ENCODE peak calls at places on chromosomes 16 and 17, in ten cellular contexts. Y is HFFc6, A is colonic mucosa, C is glutamatergic neuron, V is neural crest cell, U is ascending aorta, N is nephron progenitor cell, R is astrocyte of the spinal cord, I is B cell, S is A549. H is an unnamed sample.

GRCh38 chr16:1764971-1765370 is 6.4 kb downstream of the NME3 start:
- DNase-seq in Y (no peak), A (no peak), C (no peak), V (no peak), U (no peak), N (no peak), R (no peak), I (no peak), S (no peak), H (no peak)

GRCh38 chr16:81838794-81839193 is 59.7 kb downstream of the PLCG2 start:
- DNase-seq in Y (peak; percentile 11), A (no peak), C (no peak), V (no peak), U (no peak), N (no peak), R (peak; percentile 9), I (no peak), S (no peak), H (no peak)

GRCh38 chr16:84115919-84116719 is 623 bp downstream of the MBTPS1 start:
- DNase-seq in Y (peak; percentile 3), A (peak; percentile 67), C (no peak), V (no peak), U (no peak), N (no peak), R (peak; percentile 40), I (no peak), S (peak; percentile 19), H (no peak)

GRCh38 chr17:55413825-55414489 is 7.7 kb downstream of the MMD start:
- DNase-seq in Y (no peak), A (no peak), C (no peak), V (no peak), U (no peak), N (no peak), R (no peak), I (no peak), S (no peak), H (no peak)

GRCh38 chr17:859461-860195 is 77.5 kb downstream of the MRM3 start:
- DNase-seq in Y (peak; percentile 32), A (no peak), C (no peak), V (no peak), U (no peak), N (no peak), R (peak; percentile 48), I (no peak), S (no peak), H (no peak)

GRCh38 chr17:76088041-76088867 is 9.3 kb downstream of the ZACN start:
- DNase-seq in Y (no peak), A (no peak), C (no peak), V (no peak), U (no peak), N (peak; percentile 32), R (no peak), I (no peak), S (no peak), H (no peak)

GRCh38 chr16:72013888-72014538 is 5.5 kb downstream of the DHODH start:
- DNase-seq in Y (no peak), A (no peak), C (no peak), V (no peak), U (no peak), N (peak; percentile 16), R (no peak), I (no peak), S (no peak), H (no peak)

GRCh38 chr16:81500833-81501521 is 56.4 kb downstream of the CMIP start:
- DNase-seq in Y (peak; percentile 32), A (no peak), C (no peak), V (no peak), U (peak; percentile 75), N (no peak), R (peak; percentile 87), I (peak; percentile 89), S (no peak), H (no peak)

GRCh38 chr17:8572767-8573166 is 57.8 kb downstream of the MYH10 start:
- DNase-seq in Y (no peak), A (no peak), C (no peak), V (no peak), U (no peak), N (no peak), R (no peak), I (no peak), S (no peak), H (no peak)
- TF ChIP-seq CTCF in Y (peak; percentile 66), A (no peak), C (no peak), V (peak; percentile 44), U (no peak), N (no peak), R (peak; percentile 7), I (no peak), S (peak; percentile 22), H (no peak)

DNA sequence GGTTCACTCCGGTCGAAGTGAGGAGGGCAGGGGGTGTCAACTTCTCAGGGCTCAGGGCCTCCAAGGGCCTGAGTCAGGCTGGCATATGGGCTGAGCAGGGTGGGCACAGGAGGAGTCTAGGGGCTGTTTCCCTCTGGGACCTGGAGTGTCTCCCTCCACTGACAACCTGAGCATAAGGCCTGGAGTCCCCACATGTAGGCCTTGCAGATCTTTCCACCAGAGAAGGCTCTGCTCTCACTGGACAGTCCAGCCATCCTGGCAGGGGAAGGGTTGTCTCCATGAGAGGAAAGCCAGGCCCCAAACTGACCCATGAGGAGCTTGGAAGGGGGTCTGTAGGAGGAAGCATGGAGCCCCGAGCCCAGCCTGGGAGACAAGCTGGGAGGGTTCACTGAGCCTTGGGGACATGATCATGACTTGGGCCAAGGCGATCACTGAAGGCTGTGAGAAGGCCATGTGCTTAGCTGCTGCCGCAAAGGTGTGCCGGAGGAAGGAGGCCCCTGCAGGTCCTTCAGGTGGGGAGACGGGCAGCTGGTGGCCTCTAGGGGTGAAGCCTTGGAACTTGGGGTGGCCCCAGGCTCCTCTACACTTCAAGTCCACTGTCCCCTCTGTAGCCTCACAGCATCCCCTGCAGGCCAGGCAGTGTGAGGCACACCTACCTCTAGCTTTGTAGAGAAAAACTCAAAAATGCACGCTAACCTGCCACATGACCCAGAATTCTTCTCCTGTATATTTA is 9.9 kb downstream of the CMTM2 start:
- DNase-seq in Y (peak; percentile 38), A (peak; percentile 42), C (no peak), V (no peak), U (no peak), N (no peak), R (no peak), I (peak; percentile 72), S (peak; percentile 42), H (no peak)
- TF ChIP-seq CTCF in Y (peak; percentile 80), A (no peak), C (no peak), V (peak; percentile 44), U (peak; percentile 54), N (peak; percentile 21), R (peak; percentile 74), I (peak; percentile 83), S (peak; percentile 49), H (no peak)

GRCh38 chr17:82331345-82331939 is 2.1 kb downstream of the SECTM1 start:
- DNase-seq in Y (no peak), A (no peak), C (no peak), V (no peak), U (no peak), N (no peak), R (no peak), I (no peak), S (no peak), H (no peak)

GRCh38 chr17:82328994-82329507 is 4.5 kb downstream of the SECTM1 start:
- DNase-seq in Y (no peak), A (no peak), C (peak; percentile 23), V (no peak), U (no peak), N (no peak), R (no peak), I (no peak), S (no peak), H (no peak)

GRCh38 chr17:82329683-82330321 is 3.8 kb downstream of the SECTM1 start:
- DNase-seq in Y (no peak), A (no peak), C (peak; percentile 28), V (no peak), U (no peak), N (no peak), R (no peak), I (no peak), S (no peak), H (no peak)

GRCh38 chr17:82332669-82333278 is 792 bp downstream of the SECTM1 start:
- DNase-seq in Y (peak; percentile 34), A (no peak), C (peak; percentile 40), V (no peak), U (no peak), N (no peak), R (peak; percentile 45), I (peak; percentile 56), S (peak; percentile 69), H (no peak)

DNA sequence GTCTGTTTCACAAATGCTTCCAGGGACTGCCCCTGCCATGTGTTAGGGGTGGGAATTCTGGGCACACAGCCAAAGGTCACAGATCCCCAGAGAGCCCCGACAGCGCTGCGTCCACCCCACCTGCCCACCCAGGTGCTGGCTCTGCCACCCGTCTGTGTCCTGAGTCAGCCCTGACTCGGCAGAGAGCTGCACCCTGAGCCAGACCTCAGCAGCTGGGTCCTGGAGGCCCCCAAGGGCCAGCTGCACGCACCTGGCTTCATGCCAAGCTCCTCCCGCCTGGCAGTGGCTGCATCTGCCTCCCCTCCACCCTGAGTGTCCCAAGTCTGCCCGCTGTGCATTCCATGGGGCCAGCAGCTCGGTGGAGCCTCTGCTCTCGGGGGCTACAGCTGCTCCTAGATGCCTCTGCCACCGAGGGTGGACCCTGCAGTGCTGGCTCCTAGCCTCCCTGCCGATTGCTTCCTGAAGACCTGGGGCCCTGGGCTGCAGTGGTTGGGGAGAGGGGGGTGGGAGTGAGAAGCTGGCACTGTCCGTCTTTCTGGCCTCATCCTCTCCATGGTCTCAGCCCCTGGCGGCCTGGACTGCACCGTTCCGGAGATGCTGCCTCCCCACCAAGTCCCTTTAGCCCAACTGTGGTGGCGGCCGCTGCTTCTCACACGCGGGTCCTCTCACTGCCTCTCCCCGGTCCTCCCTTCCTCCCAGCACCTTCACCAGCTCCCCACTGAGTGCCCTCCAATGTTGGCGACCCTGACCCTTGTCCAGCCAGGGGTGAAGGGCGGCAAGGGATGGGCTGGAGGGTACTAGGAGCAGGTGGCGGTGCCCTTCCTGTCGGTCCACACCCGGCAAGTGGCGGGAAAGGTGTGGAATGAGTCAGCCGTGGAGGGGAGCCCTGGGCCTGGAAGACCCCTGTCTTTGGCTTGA is 3.0 kb downstream of the SECTM1 start:
- DNase-seq in Y (no peak), A (no peak), C (peak; percentile 58), V (no peak), U (no peak), N (no peak), R (peak; percentile 33), I (no peak), S (no peak), H (no peak)
- TF ChIP-seq CTCF in Y (no peak), A (no peak), C (no peak), V (no peak), U (no peak), N (no peak), R (no peak), I (no peak), S (no peak), H (no peak)

GRCh38 chr17:81094744-81095607 is 60.0 kb downstream of the BAIAP2 start:
- DNase-seq in Y (peak; percentile 100), A (peak; percentile 76), C (peak; percentile 85), V (peak; percentile 79), U (peak; percentile 89), N (peak; percentile 76), R (peak; percentile 100), I (no peak), S (peak; percentile 95), H (peak; percentile 88)

GRCh38 chr17:81093576-81094223 is 58.7 kb downstream of the BAIAP2 start:
- DNase-seq in Y (no peak), A (no peak), C (no peak), V (no peak), U (no peak), N (no peak), R (no peak), I (no peak), S (no peak), H (no peak)

GRCh38 chr17:81095608-81095888 is 60.6 kb downstream of the BAIAP2 start:
- DNase-seq in Y (no peak), A (no peak), C (no peak), V (no peak), U (no peak), N (no peak), R (no peak), I (no peak), S (no peak), H (no peak)

GRCh38 chr17:81092518-81093095 is 57.7 kb downstream of the BAIAP2 start:
- DNase-seq in Y (no peak), A (no peak), C (no peak), V (no peak), U (no peak), N (no peak), R (no peak), I (no peak), S (no peak), H (no peak)

DNA sequence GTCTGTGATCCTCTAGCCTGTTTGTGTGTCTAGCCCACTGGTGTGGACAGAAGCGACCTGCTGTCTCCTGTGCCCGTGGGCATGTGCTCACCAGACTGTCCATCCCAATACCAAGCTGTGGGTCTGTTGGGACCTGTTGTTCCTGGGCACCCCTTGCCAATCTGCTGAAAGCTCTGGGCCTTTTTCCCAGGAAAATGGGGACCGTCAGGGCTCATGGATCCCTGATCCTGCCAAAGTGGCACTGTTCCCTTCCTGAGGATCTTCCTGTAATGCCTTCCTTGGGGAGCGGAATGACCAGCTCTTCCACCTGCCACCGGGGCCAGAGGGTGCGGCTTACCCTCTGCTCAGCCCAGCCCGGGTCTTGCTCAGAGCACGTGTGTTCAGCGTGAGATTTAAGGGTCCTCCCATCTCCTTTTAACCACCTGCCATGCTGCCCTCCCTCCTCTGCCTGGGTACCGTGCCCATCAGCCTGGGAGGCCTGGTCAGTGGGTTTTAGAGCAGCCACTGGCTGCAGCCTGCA is 59.3 kb downstream of the BAIAP2 start:
- DNase-seq in Y (no peak), A (no peak), C (no peak), V (no peak), U (no peak), N (no peak), R (no peak), I (no peak), S (no peak), H (no peak)
- TF ChIP-seq CTCF in Y (peak; percentile 52), A (no peak), C (no peak), V (peak; percentile 11), U (no peak), N (no peak), R (no peak), I (no peak), S (no peak), H (no peak)

H was measured in omental fat pad.